ENCODE peak calls at places on chromosome 1, in eight cellular contexts. K is NCI-H1694 treated with DMSO at 0.1 percent for 48 hours; L is GM10248; X is activated naive CD4-positive, alpha-beta T cell treated with Interleukin-2 at 50 U/mL for 16 hours; B is substantia nigra; J is AG04450; F is fibroblast of the conjunctiva; R is WTC11. D is an unnamed sample.

GRCh38 chr1:88847618-88848017 is 43.7 kb downstream of the GTF2B start:
- DNase-seq in K (no peak), L (no peak), X (no peak), B (no peak), J (no peak), F (no peak), R (no peak), D (no peak)

GRCh38 chr1:24108334-24109165 is 3.4 kb downstream of the MYOM3 start:
- DNase-seq in K (no peak), L (no peak), X (no peak), B (no peak), J (no peak), F (peak), R (no peak), D (no peak)

GRCh38 chr1:229836324-229836723 is 210.3 kb downstream of the URB2 start:
- DNase-seq in K (no peak), L (no peak), X (no peak), B (no peak), J (no peak), F (no peak), R (no peak), D (no peak)

GRCh38 chr1:226637147-226637935 is 88.8 kb downstream of the STUM start:
- DNase-seq in K (no peak), L (no peak), X (no peak), B (no peak), J (no peak), F (no peak), R (peak), D (peak)

GRCh38 chr1:214604543-214604942 is 1.5 kb downstream of the CENPF start:
- DNase-seq in K (no peak), L (no peak), X (no peak), B (no peak), J (no peak), F (no peak), R (no peak), D (no peak)

GRCh38 chr1:176466514-176466913 is 3.5 kb downstream of the PAPPA2 start:
- DNase-seq in K (peak), L (peak), X (no peak), B (no peak), J (no peak), F (no peak), R (peak), D (no peak)

GRCh38 chr1:3278416-3279181 is 175.9 kb upstream of the ARHGEF16 start:
- DNase-seq in K (no peak), L (no peak), X (no peak), B (no peak), J (no peak), F (no peak), R (no peak), D (no peak)

GRCh38 chr1:118338991-118339390 is 154.0 kb upstream of the SPAG17 start:
- DNase-seq in K (no peak), L (no peak), X (no peak), B (no peak), J (no peak), F (no peak), R (no peak), D (no peak)

GRCh38 chr1:16903054-16903453 is 7.3 kb downstream of the RNU1-2 start:
- DNase-seq in K (no peak), L (no peak), X (no peak), B (no peak), J (no peak), F (peak), R (no peak), D (no peak)

GRCh38 chr1:104780470-104781078 is 1030.9 kb downstream of the AMY1C start:
- DNase-seq in K (peak), L (peak), X (no peak), B (no peak), J (no peak), F (peak), R (no peak), D (no peak)

GRCh38 chr1:53672785-53673184 is 66.2 kb downstream of the GLIS1 start:
- DNase-seq in K (no peak), L (no peak), X (no peak), B (no peak), J (no peak), F (no peak), R (no peak), D (no peak)

GRCh38 chr1:10990828-10991227 is 21.6 kb upstream of the TARDBP start:
- DNase-seq in K (no peak), L (no peak), X (no peak), B (no peak), J (no peak), F (no peak), R (no peak), D (no peak)

GRCh38 chr1:65254320-65255087 is 54.8 kb upstream of the DNAJC6 start:
- DNase-seq in K (peak), L (peak), X (peak), B (peak), J (no peak), F (no peak), R (peak), D (peak)

D was measured in ascending aorta.